ENCODE peak calls at places on chromosomes 11 and 22, in nine cellular contexts. T is Panc1, Y is stomach, O is heart left ventricle, K is pancreas, D is MM.1S, A is body of pancreas, X is cardiac muscle cell, I is kidney. S is an unnamed sample. For H3K36me3, the result is how much of the 10 kb centered on the place peaks cover.

GRCh38 chr11:66762088-66762487 is 33.1 kb upstream of the SPTBN2 start:
- DNase-seq in A (no peak), I (no peak), D (no peak), T (no peak), K (no peak), Y (no peak), O (no peak), X (no peak), S (no peak)

GRCh38 chr11:94641167-94641761 is 74.1 kb downstream of the PIWIL4 start:
- DNase-seq in O (peak), T (no peak), X (peak), D (no peak), Y (no peak), A (no peak), I (no peak), K (no peak), S (no peak)

GRCh38 chr11:31959711-31960110 is 131.2 kb upstream of the RCN1 start:
- DNase-seq in X (no peak), K (no peak), D (no peak), A (no peak), O (no peak), T (no peak), I (no peak), Y (no peak), S (no peak)

GRCh38 chr22:19477321-19478085 is 1.5 kb downstream of the UFD1 start:
- DNase-seq in T (no peak), Y (no peak), D (peak), K (no peak), O (no peak), I (no peak), A (no peak), X (peak), S (no peak)

GRCh38 chr11:134682577-134682976 is 270.5 kb upstream of the B3GAT1 start:
- DNase-seq in X (no peak), Y (no peak), O (no peak), K (no peak), D (no peak), A (no peak), T (no peak), I (no peak), S (no peak)

GRCh38 chr11:63536669-63537292 is at the start of gene PLAAT4:
- DNase-seq in T (no peak), D (peak), O (peak), I (no peak), A (peak), Y (peak), K (peak), X (peak), S (peak)

GRCh38 chr11:131924446-131925240 is 554.2 kb downstream of the NTM start:
- DNase-seq in O (no peak), I (no peak), T (no peak), Y (no peak), X (peak), K (no peak), A (peak), D (no peak), S (no peak)

GRCh38 chr11:14544611-14545010 is 24.4 kb upstream of the PSMA1 start:
- DNase-seq in A (no peak), I (no peak), X (peak), K (no peak), O (no peak), D (peak), T (no peak), Y (no peak), S (no peak)

GRCh38 chr11:118217575-118217974 is 7.2 kb downstream of the JAML start:
- DNase-seq in O (no peak), Y (no peak), A (no peak), I (no peak), T (no peak), D (no peak), K (no peak), X (no peak), S (no peak)

GRCh38 chr22:44096736-44097135 is 72.6 kb downstream of the PARVB start:
- DNase-seq in D (no peak), Y (no peak), T (no peak), A (no peak), O (peak), K (no peak), I (peak), X (no peak), S (no peak)

GRCh38 chr22:27775087-27775697 is 26.4 kb downstream of the MN1 start:
- DNase-seq in X (no peak), A (no peak), I (no peak), T (no peak), K (no peak), D (no peak), Y (no peak), O (no peak), S (no peak)

GRCh38 chr11:32087602-32088001 is 3.3 kb upstream of the RCN1 start:
- DNase-seq in D (peak), K (no peak), A (no peak), T (no peak), X (peak), O (no peak), I (no peak), Y (no peak), S (no peak)

GRCh38 chr11:112961146-112961668 is at the start of gene NCAM1:
- DNase-seq in K (peak), O (peak), A (peak), X (peak), D (peak), I (peak), T (peak), Y (peak), S (peak)

GRCh38 chr11:64850979-64851567 is 6.6 kb upstream of the CDC42BPG start:
- DNase-seq in X (no peak), I (peak), K (no peak), A (no peak), T (no peak), Y (peak), O (no peak), D (peak), S (peak)

GRCh38 chr11:71452354-71453020 is 516 bp upstream of the NADSYN1 start:
- DNase-seq in A (peak), I (peak), O (peak), D (peak), X (peak), Y (peak), K (peak), T (no peak), S (peak)

GRCh38 chr22:30206964-30207363 is 39.6 kb downstream of the LIF start:
- DNase-seq in X (peak), I (peak), K (no peak), Y (peak), T (peak), D (no peak), O (peak), A (peak), S (no peak)

GRCh38 chr22:35449829-35450689 is 50.1 kb downstream of the MCM5 start:
- DNase-seq in T (no peak), I (peak), X (no peak), K (no peak), D (no peak), O (no peak), Y (no peak), A (no peak), S (peak)

GRCh38 chr11:112417339-112417738 is 156.7 kb upstream of the PLET1 start:
- DNase-seq in K (no peak), Y (no peak), X (no peak), O (no peak), A (no peak), D (no peak), T (no peak), I (no peak), S (no peak)

GRCh38 chr22:36356708-36357694 is 30.8 kb downstream of the MYH9 start:
- DNase-seq in X (no peak), T (no peak), I (peak), Y (no peak), D (no peak), A (no peak), K (no peak), O (peak), S (no peak)

GRCh38 chr11:135069884-135070283 is 657.8 kb upstream of the B3GAT1 start:
- DNase-seq in Y (no peak), I (no peak), O (no peak), A (no peak), K (no peak), D (no peak), T (no peak), X (no peak), S (no peak)

GRCh38 chr22:36546092-36546804 is 17.3 kb upstream of the EIF3D start:
- DNase-seq in X (peak), A (peak), K (no peak), Y (no peak), O (peak), D (peak), T (no peak), I (no peak), S (peak)

GRCh38 chr22:45616432-45616831 is 55.2 kb upstream of the ATXN10 start:
- DNase-seq in D (no peak), I (no peak), A (no peak), T (no peak), X (no peak), K (no peak), O (no peak), Y (no peak), S (no peak)

GRCh38 chr11:65383778-65384177 is 1.3 kb upstream of the SLC25A45 start:
- DNase-seq in D (no peak), I (no peak), Y (no peak), T (no peak), K (no peak), X (no peak), A (no peak), O (no peak), S (no peak)

GRCh38 chr11:102761646-102762238 is 18.7 kb downstream of the MMP10 start:
- DNase-seq in A (no peak), Y (no peak), T (no peak), I (no peak), O (no peak), X (no peak), D (no peak), K (no peak), S (no peak)

GRCh38 chr11:12094872-12095800 is 15.3 kb upstream of the MICAL2 start:
- DNase-seq in O (no peak), I (no peak), Y (peak), X (no peak), A (peak), T (no peak), D (no peak), K (no peak), S (peak)

GRCh38 chr11:118699508-118700220 is 20.2 kb upstream of the TREH start:
- DNase-seq in D (no peak), A (peak), X (no peak), T (no peak), O (no peak), I (no peak), Y (no peak), K (no peak), S (no peak)

GRCh38 chr22:27460596-27461347 is 340.8 kb downstream of the MN1 start:
- DNase-seq in I (no peak), D (no peak), T (no peak), K (no peak), A (no peak), O (no peak), X (peak), Y (no peak), S (no peak)

GRCh38 chr11:111499483-111499882 is 12.7 kb downstream of the BTG4 start:
- DNase-seq in K (no peak), D (no peak), T (no peak), I (no peak), Y (no peak), X (no peak), O (no peak), A (no peak), S (no peak)

GRCh38 chr11:119885861-119886567 is 157.0 kb upstream of the NECTIN1 start:
- DNase-seq in Y (no peak), I (peak), K (peak), T (no peak), A (no peak), D (no peak), O (no peak), X (no peak), S (peak)

GRCh38 chr22:49691256-49691655 is 136.4 kb downstream of the BRD1 start:
- DNase-seq in K (no peak), D (no peak), A (no peak), T (no peak), Y (peak), X (no peak), I (peak), O (no peak), S (no peak)

GRCh38 chr11:103529217-103529684 is 420.0 kb downstream of the DYNC2H1 start:
- DNase-seq in K (no peak), X (peak), O (no peak), A (no peak), T (peak), Y (no peak), D (no peak), I (no peak), S (no peak)

DNA sequence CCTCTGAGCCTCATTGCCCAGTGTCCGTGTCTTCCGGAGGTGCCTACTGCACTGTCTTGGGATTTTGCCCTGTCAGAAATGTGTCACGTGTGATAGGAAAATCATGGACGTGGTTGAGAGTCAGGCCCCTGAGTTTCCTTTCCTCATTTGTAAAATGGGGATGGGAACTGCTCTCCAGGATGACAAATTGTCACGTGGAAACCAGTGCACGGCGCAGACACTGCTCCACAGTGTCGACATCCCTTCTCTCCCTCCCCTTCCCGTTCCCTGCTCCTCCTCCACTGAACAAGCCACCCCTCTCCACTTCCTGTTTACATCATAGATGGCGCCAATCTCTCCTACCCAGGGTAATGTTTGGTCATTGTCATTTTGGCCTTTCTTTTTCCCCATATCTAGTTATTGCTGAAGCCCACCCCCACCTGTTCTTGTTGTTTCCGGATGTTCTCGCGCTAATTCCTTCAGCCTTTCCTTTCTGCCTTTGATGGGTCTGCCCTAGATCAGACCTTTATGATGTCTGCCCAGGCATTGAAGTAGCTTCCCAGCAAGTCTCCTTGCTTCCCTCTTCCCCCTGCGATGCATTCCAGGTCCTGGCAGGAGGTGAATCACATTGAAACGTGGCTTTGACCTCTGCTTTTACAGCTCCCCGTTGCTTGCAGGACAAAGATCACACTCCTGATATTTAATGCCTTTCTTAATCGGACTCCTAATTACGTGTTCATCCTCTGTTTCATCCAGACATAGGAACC is 91.8 kb downstream of the TBC1D22A start:
- DNase-seq in I (no peak), D (no peak), O (peak), X (peak), T (no peak), Y (no peak), K (no peak), A (peak), S (peak)
- H3K27ac ChIP-seq in I (peak), D (no peak), O (no peak), X (no peak), T (no peak), Y (no peak), K (no peak), A (no peak), S (peak)

GRCh38 chr11:74487875-74488274 is 5.6 kb downstream of the LIPT2 start:
- DNase-seq in Y (no peak), I (no peak), X (no peak), T (no peak), O (no peak), A (no peak), D (no peak), K (no peak), S (no peak)
- TF ChIP-seq CTCF in Y (no peak), I (peak), X (peak), T (peak), O (no peak), A (no peak), D (no peak), K (no peak), S (no peak)

GRCh38 chr11:128490092-128490491 is 97.3 kb downstream of the ETS1 start:
- DNase-seq in O (no peak), K (no peak), Y (no peak), D (no peak), I (no peak), X (no peak), A (no peak), T (no peak), S (no peak)

GRCh38 chr11:128488471-128488870 is 98.9 kb downstream of the ETS1 start:
- DNase-seq in D (no peak), K (no peak), Y (no peak), X (peak), I (no peak), O (no peak), T (no peak), A (peak), S (no peak)

GRCh38 chr11:128484172-128484571 is 103.2 kb downstream of the ETS1 start:
- DNase-seq in K (no peak), I (no peak), X (no peak), Y (no peak), T (no peak), A (no peak), D (no peak), O (no peak), S (no peak)

GRCh38 chr11:128491195-128491936 is 96.0 kb downstream of the ETS1 start:
- DNase-seq in D (no peak), K (no peak), T (no peak), Y (no peak), X (no peak), O (no peak), A (no peak), I (no peak), S (no peak)

DNA sequence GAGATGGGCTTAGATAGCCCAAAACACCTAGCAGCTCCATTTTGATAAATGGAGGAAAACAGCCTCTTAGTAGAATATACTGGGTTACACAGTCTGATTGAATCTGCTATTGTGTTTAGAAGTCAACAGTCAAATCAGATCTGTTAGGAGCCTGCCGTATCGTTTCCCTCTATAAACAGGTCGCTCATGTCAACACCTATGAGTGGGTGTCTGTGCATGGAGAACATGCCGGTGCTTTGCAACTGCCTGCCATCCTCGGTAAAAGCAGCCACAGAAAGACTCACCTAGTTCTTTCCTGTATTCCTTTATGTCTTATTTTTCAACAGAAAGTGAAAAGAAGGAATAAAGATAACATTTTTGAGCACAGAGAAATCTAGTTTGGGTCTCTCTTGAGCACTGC is 99.4 kb downstream of the ETS1 start:
- DNase-seq in Y (no peak), D (no peak), O (peak), T (no peak), X (no peak), A (no peak), K (no peak), I (no peak), S (no peak)
- H3K36me3 ChIP-seq in Y (under half), D (under half), O (under half), T (under half), X (under half), A (under half), K (under half), I (under half), S (under half)

DNA sequence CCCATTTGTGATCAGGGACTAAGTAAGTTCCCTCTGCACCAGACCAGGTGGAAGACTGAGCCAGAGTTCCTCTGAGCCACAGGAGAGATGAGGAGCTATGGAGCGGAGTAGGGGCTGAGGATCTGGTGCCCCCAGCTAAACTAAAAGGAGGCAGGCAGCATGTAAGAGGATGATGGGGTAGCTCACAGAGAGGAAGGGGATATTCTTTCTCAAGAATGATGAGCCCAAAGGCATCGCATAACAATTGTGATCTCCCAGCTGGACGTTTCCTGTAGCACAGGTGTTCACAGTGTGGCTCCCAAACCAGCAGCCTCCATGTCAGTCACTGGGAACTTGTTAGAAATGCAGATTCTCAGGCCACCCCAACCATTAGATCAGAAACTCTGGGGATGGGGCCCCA is 24.4 kb downstream of the ADAMTS8 start:
- DNase-seq in T (no peak), X (no peak), I (no peak), D (no peak), K (no peak), A (no peak), Y (no peak), O (no peak), S (no peak)
- H3K27ac ChIP-seq in T (no peak), X (no peak), I (no peak), D (no peak), K (no peak), A (no peak), Y (peak), O (peak), S (peak)

GRCh38 chr22:40653361-40653760 is 16.8 kb upstream of the MRTFA start:
- DNase-seq in I (no peak), K (no peak), X (no peak), D (no peak), Y (no peak), A (no peak), T (no peak), O (no peak), S (no peak)

GRCh38 chr22:40651563-40652501 is 15.3 kb upstream of the MRTFA start:
- DNase-seq in A (peak), K (peak), I (peak), O (peak), T (peak), X (peak), Y (peak), D (peak), S (peak)

GRCh38 chr22:40651057-40651456 is 14.5 kb upstream of the MRTFA start:
- DNase-seq in X (no peak), T (no peak), K (no peak), O (no peak), A (no peak), Y (no peak), I (no peak), D (no peak), S (no peak)

GRCh38 chr22:40654522-40655167 is 18.1 kb upstream of the MRTFA start:
- DNase-seq in I (no peak), A (peak), O (peak), K (no peak), Y (peak), T (no peak), X (peak), D (no peak), S (peak)
- TF ChIP-seq CTCF in I (peak), A (peak), O (peak), K (no peak), Y (peak), T (no peak), X (no peak), D (no peak), S (peak)

GRCh38 chr11:61844909-61845565 is 16.9 kb downstream of the FADS2 start:
- DNase-seq in O (no peak), T (no peak), X (no peak), A (no peak), K (no peak), D (no peak), Y (no peak), I (no peak), S (no peak)
- H3K36me3 ChIP-seq in O (under half), T (under half), X (half or more), A (under half), K (under half), D (under half), Y (under half), I (under half), S (under half)

S was measured in transverse colon.